ENCODE peak calls at places on chromosomes 1 and 21, in ten cellular contexts. G, A, Y, K, C, W, L, H, N and E are unnamed samples.

GRCh38 chr1:22420456-22421053 is 31.1 kb upstream of the ZBTB40 start:
- DNase-seq in Y (peak; percentile 90), L (peak; percentile 78), A (peak; percentile 85), N (peak; percentile 81), W (peak; percentile 77), C (peak; percentile 71), K (peak; percentile 73), H (peak; percentile 26), G (peak; percentile 74), E (peak; percentile 42)

GRCh38 chr1:30804381-30804780 is 46.8 kb upstream of the LAPTM5 start:
- DNase-seq in C (no peak), A (no peak), Y (no peak), L (no peak), G (no peak), W (no peak), N (no peak), K (no peak), H (no peak), E (no peak)

GRCh38 chr1:219296916-219297315 is 123.2 kb downstream of the LYPLAL1 start:
- DNase-seq in A (no peak), W (no peak), H (no peak), G (no peak), L (peak; percentile 33), Y (no peak), C (peak; percentile 36), N (no peak), K (no peak), E (no peak)

GRCh38 chr1:228691926-228692325 is 43.4 kb upstream of the RHOU start:
- DNase-seq in Y (no peak), W (no peak), N (peak; percentile 15), G (peak; percentile 16), L (peak; percentile 54), H (no peak), C (peak; percentile 43), A (peak; percentile 27), K (peak; percentile 84), E (no peak)

GRCh38 chr1:10791117-10791951 is 5.1 kb downstream of the CASZ1 start:
- DNase-seq in A (no peak), C (peak; percentile 26), H (no peak), L (no peak), W (no peak), N (no peak), Y (no peak), K (peak; percentile 86), G (no peak), E (no peak)

GRCh38 chr21:39097335-39097861 is 85.9 kb downstream of the PSMG1 start:
- DNase-seq in Y (peak; percentile 73), H (no peak), G (no peak), C (no peak), W (no peak), K (peak; percentile 25), A (no peak), N (no peak), L (no peak), E (no peak)

GRCh38 chr1:110185181-110185580 is 24.9 kb upstream of the KCNC4 start:
- DNase-seq in L (no peak), N (no peak), Y (no peak), H (no peak), W (no peak), C (no peak), K (no peak), G (no peak), A (no peak), E (no peak)

GRCh38 chr1:31376374-31377134 is 3.7 kb upstream of the FABP3 start:
- DNase-seq in N (no peak), W (no peak), H (no peak), G (peak; percentile 97), K (no peak), L (peak; percentile 92), Y (peak; percentile 52), C (peak; percentile 88), A (peak; percentile 96), E (no peak)

GRCh38 chr1:153791856-153792253 is 16.6 kb downstream of the SLC27A3 start:
- DNase-seq in Y (no peak), W (no peak), L (peak; percentile 77), N (no peak), H (no peak), G (peak; percentile 78), C (peak; percentile 63), K (no peak), A (peak; percentile 68), E (no peak)

GRCh38 chr1:214292317-214292716 is 11.4 kb downstream of the SMYD2 start:
- DNase-seq in N (no peak), K (no peak), G (no peak), W (no peak), Y (no peak), C (no peak), H (no peak), L (peak; percentile 51), A (peak; percentile 38), E (no peak)

GRCh38 chr1:53551428-53551995 is 92.3 kb downstream of the DMRTB1 start:
- DNase-seq in Y (peak; percentile 6), N (peak; percentile 2), K (no peak), C (no peak), W (peak; percentile 25), G (no peak), A (no peak), H (no peak), L (no peak), E (peak; percentile 24)

GRCh38 chr1:29094954-29095353 is 28.7 kb downstream of the TMEM200B start:
- DNase-seq in A (no peak), C (no peak), Y (no peak), N (no peak), W (no peak), G (no peak), L (no peak), H (no peak), K (no peak), E (no peak)

GRCh38 chr21:44549525-44550211 is 1.6 kb downstream of the KRTAP10-2 start:
- DNase-seq in G (no peak), H (no peak), K (no peak), A (no peak), W (no peak), Y (no peak), C (no peak), L (no peak), N (no peak), E (no peak)

GRCh38 chr1:10667815-10668214 is 128.6 kb downstream of the CASZ1 start:
- DNase-seq in K (no peak), L (no peak), N (no peak), H (no peak), Y (no peak), C (no peak), A (no peak), G (no peak), W (no peak), E (no peak)

GRCh38 chr1:90155721-90156487 is 161.0 kb downstream of the ZNF326 start:
- DNase-seq in Y (no peak), W (no peak), H (peak; percentile 12), K (no peak), G (no peak), C (no peak), A (no peak), L (no peak), N (no peak), E (no peak)

GRCh38 chr1:222815367-222815765 is 527 bp downstream of the DISP1 start:
- DNase-seq in G (no peak), N (peak; percentile 61), W (peak; percentile 87), C (peak; percentile 74), K (no peak), A (peak; percentile 49), H (no peak), Y (peak; percentile 67), L (peak; percentile 27), E (no peak)

GRCh38 chr1:154433161-154433681 is 28.1 kb downstream of the IL6R start:
- DNase-seq in G (no peak), Y (no peak), L (no peak), W (peak; percentile 83), C (peak; percentile 26), A (no peak), N (no peak), H (no peak), K (no peak), E (no peak)

GRCh38 chr1:75265792-75266191 is 131.6 kb downstream of the LHX8 start:
- DNase-seq in G (peak; percentile 56), Y (no peak), N (no peak), L (peak; percentile 45), W (no peak), A (peak; percentile 20), H (no peak), K (peak; percentile 9), C (peak; percentile 38), E (no peak)

GRCh38 chr1:206035027-206035426 is 11.3 kb upstream of the CTSE start:
- DNase-seq in C (no peak), K (peak; percentile 44), Y (no peak), N (peak; percentile 64), H (no peak), L (no peak), A (no peak), G (no peak), W (no peak), E (no peak)

GRCh38 chr21:46295996-46296752 is 10.0 kb downstream of the YBEY start:
- DNase-seq in A (peak; percentile 87), G (no peak), Y (peak; percentile 91), W (peak; percentile 82), L (peak; percentile 65), K (peak; percentile 37), C (no peak), N (peak; percentile 70), H (no peak), E (no peak)

GRCh38 chr1:162552684-162553252 is 8.8 kb upstream of the UAP1 start:
- DNase-seq in L (no peak), Y (no peak), W (no peak), A (no peak), K (no peak), H (no peak), C (no peak), G (no peak), N (no peak), E (no peak)

GRCh38 chr1:164699815-164700491 is 141.0 kb downstream of the PBX1 start:
- DNase-seq in L (peak; percentile 70), W (no peak), H (no peak), C (no peak), N (peak; percentile 15), Y (no peak), K (no peak), A (no peak), G (no peak), E (no peak)

GRCh38 chr1:187054862-187055757 is 226.4 kb downstream of the PLA2G4A start:
- DNase-seq in W (no peak), C (no peak), H (no peak), Y (no peak), L (no peak), G (no peak), N (no peak), K (no peak), A (no peak), E (no peak)

GRCh38 chr1:39081266-39082139 is 55.4 kb downstream of the NDUFS5 start:
- DNase-seq in G (no peak), W (peak; percentile 66), L (peak; percentile 26), N (peak; percentile 27), K (no peak), H (peak; percentile 36), Y (peak; percentile 60), A (peak; percentile 34), C (peak; percentile 20), E (no peak)

GRCh38 chr1:84887261-84887934 is 5.6 kb downstream of the LPAR3 start:
- DNase-seq in C (peak; percentile 54), W (no peak), G (peak; percentile 64), K (no peak), H (no peak), N (no peak), L (peak; percentile 86), A (peak; percentile 9), Y (no peak), E (no peak)

GRCh38 chr1:41282679-41283317 is 40.7 kb upstream of the SCMH1 start:
- DNase-seq in L (peak; percentile 16), K (peak; percentile 28), Y (no peak), W (no peak), N (peak; percentile 27), H (peak; percentile 15), A (peak; percentile 47), C (peak; percentile 17), G (peak; percentile 17), E (no peak)

GRCh38 chr21:30984897-30985296 is 53.4 kb downstream of the KRTAP19-8 start:
- DNase-seq in C (no peak), N (no peak), Y (no peak), L (no peak), W (no peak), K (no peak), A (no peak), H (no peak), G (no peak), E (no peak)

GRCh38 chr1:182716740-182717720 is 32.6 kb upstream of the RGS8 start:
- DNase-seq in H (peak; percentile 22), N (no peak), W (no peak), G (no peak), K (no peak), L (no peak), A (no peak), Y (no peak), C (no peak), E (no peak)